ENCODE peak calls at places on chromosomes 7 and 10, in six cellular contexts. One of them, this sample, is unnamed.

GRCh38 chr7:132066776-132067175 is 509.5 kb downstream of the PLXNA4 start:
- DNase-seq in brain microvascular endothelial cell: peak; percentile 43
- DNase-seq in cardiac fibroblast: peak; percentile 51
- DNase-seq in upper lobe of right lung: no peak
- DNase-seq in GM13976: no peak
- DNase-seq in gastrocnemius medialis: peak; percentile 46
- DNase-seq in this sample: no peak

GRCh38 chr7:3482147-3482921 is 181.3 kb downstream of the SDK1 start:
- DNase-seq in brain microvascular endothelial cell: peak; percentile 59
- DNase-seq in cardiac fibroblast: peak; percentile 66
- DNase-seq in upper lobe of right lung: no peak
- DNase-seq in GM13976: no peak
- DNase-seq in gastrocnemius medialis: no peak
- DNase-seq in this sample: no peak

GRCh38 chr7:65438593-65438992 is 64.9 kb downstream of the ZNF92 start:
- DNase-seq in brain microvascular endothelial cell: peak; percentile 94
- DNase-seq in cardiac fibroblast: peak; percentile 91
- DNase-seq in upper lobe of right lung: no peak
- DNase-seq in GM13976: no peak
- DNase-seq in gastrocnemius medialis: no peak
- DNase-seq in this sample: no peak

GRCh38 chr10:102669206-102670064 is 25.2 kb downstream of the TRIM8 start:
- DNase-seq in brain microvascular endothelial cell: no peak
- DNase-seq in cardiac fibroblast: no peak
- DNase-seq in upper lobe of right lung: peak; percentile 86
- DNase-seq in GM13976: peak; percentile 44
- DNase-seq in gastrocnemius medialis: peak; percentile 89
- DNase-seq in this sample: no peak

GRCh38 chr10:119480667-119481066 is 61.9 kb downstream of the RGS10 start:
- DNase-seq in brain microvascular endothelial cell: no peak
- DNase-seq in cardiac fibroblast: peak; percentile 44
- DNase-seq in upper lobe of right lung: no peak
- DNase-seq in GM13976: no peak
- DNase-seq in gastrocnemius medialis: no peak
- DNase-seq in this sample: peak; percentile 17

GRCh38 chr10:86152911-86153310 is 213.7 kb downstream of the GRID1 start:
- DNase-seq in brain microvascular endothelial cell: no peak
- DNase-seq in cardiac fibroblast: no peak
- DNase-seq in upper lobe of right lung: no peak
- DNase-seq in GM13976: no peak
- DNase-seq in gastrocnemius medialis: no peak
- DNase-seq in this sample: peak; percentile 44

GRCh38 chr10:115950320-115950719 is 322.7 kb downstream of the GFRA1 start:
- DNase-seq in brain microvascular endothelial cell: no peak
- DNase-seq in cardiac fibroblast: peak; percentile 30
- DNase-seq in upper lobe of right lung: no peak
- DNase-seq in GM13976: no peak
- DNase-seq in gastrocnemius medialis: no peak
- DNase-seq in this sample: no peak

GRCh38 chr7:142859829-142860228 is 5.0 kb downstream of the EPHB6 start:
- DNase-seq in brain microvascular endothelial cell: peak; percentile 83
- DNase-seq in cardiac fibroblast: peak; percentile 77
- DNase-seq in upper lobe of right lung: no peak
- DNase-seq in GM13976: no peak
- DNase-seq in gastrocnemius medialis: no peak
- DNase-seq in this sample: no peak

GRCh38 chr7:19403691-19404090 is 258.5 kb upstream of the FERD3L start:
- DNase-seq in brain microvascular endothelial cell: no peak
- DNase-seq in cardiac fibroblast: no peak
- DNase-seq in upper lobe of right lung: no peak
- DNase-seq in GM13976: no peak
- DNase-seq in gastrocnemius medialis: no peak
- DNase-seq in this sample: no peak

GRCh38 chr7:72751378-72751777 is 76.6 kb downstream of the TYW1B start:
- DNase-seq in brain microvascular endothelial cell: no peak
- DNase-seq in cardiac fibroblast: no peak
- DNase-seq in upper lobe of right lung: no peak
- DNase-seq in GM13976: no peak
- DNase-seq in gastrocnemius medialis: no peak
- DNase-seq in this sample: no peak
- TF ChIP-seq CTCF in brain microvascular endothelial cell: no peak
- TF ChIP-seq CTCF in cardiac fibroblast: no peak
- TF ChIP-seq CTCF in upper lobe of right lung: no peak
- TF ChIP-seq CTCF in GM13976: no peak
- TF ChIP-seq CTCF in gastrocnemius medialis: no peak
- TF ChIP-seq CTCF in this sample: no peak

DNA sequence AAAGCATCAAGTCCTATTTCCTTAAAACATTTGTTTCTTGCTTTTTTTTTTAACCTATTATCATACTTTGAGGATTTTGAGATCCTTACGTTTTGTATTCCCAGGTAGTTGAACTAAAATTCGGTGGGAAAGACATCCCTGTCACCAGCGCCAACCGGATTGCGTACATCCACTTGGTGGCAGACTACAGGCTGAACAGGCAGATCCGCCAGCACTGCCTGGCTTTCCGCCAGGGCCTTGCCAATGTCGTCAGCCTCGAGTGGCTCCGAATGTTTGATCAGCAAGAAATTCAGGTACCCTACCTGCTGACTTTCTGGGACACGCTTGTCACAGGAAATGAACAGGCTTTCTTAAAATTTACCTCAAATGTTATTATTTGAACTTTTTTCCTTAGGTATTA is 83.0 kb upstream of the DNAJB6 start:
- DNase-seq in brain microvascular endothelial cell: no peak
- DNase-seq in cardiac fibroblast: no peak
- DNase-seq in upper lobe of right lung: peak; percentile 95
- DNase-seq in GM13976: no peak
- DNase-seq in gastrocnemius medialis: peak; percentile 43
- DNase-seq in this sample: no peak
- TF ChIP-seq CTCF in brain microvascular endothelial cell: no peak
- TF ChIP-seq CTCF in cardiac fibroblast: no peak
- TF ChIP-seq CTCF in upper lobe of right lung: peak; percentile 23
- TF ChIP-seq CTCF in GM13976: no peak
- TF ChIP-seq CTCF in gastrocnemius medialis: peak; percentile 32
- TF ChIP-seq CTCF in this sample: no peak

DNA sequence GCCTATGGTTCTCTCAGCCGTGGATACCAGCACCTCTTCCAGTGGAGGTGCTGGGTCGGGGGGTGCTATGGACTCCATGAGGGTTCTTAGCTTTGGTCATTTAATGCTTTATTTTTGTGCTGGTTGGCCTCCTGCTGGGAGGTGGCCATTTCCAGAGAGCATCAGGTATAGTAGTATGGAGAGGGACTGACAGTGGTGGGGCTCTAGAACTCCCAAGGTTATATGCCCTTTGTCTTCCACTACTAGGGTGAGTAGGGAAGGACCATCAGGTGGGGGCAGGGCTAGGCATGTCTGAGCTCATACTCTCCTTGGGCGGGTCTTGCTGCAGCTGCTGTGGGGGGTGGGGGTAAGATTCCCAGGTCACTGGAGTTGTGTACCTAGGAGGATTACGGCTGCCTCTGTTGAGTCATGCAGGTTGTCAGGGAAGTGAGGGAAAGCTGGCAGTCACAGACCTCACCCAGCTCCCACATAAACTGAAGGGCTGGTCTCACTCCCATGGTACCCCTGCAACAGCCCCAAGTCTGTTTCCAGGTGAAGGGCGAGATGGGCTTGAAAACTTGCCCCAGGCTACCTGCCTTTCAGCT is 763.2 kb upstream of the LRRTM3 start:
- DNase-seq in brain microvascular endothelial cell: no peak
- DNase-seq in cardiac fibroblast: no peak
- DNase-seq in upper lobe of right lung: no peak
- DNase-seq in GM13976: no peak
- DNase-seq in gastrocnemius medialis: no peak
- DNase-seq in this sample: no peak
- TF ChIP-seq CTCF in brain microvascular endothelial cell: no peak
- TF ChIP-seq CTCF in cardiac fibroblast: no peak
- TF ChIP-seq CTCF in upper lobe of right lung: no peak
- TF ChIP-seq CTCF in GM13976: no peak
- TF ChIP-seq CTCF in gastrocnemius medialis: no peak
- TF ChIP-seq CTCF in this sample: no peak

DNA sequence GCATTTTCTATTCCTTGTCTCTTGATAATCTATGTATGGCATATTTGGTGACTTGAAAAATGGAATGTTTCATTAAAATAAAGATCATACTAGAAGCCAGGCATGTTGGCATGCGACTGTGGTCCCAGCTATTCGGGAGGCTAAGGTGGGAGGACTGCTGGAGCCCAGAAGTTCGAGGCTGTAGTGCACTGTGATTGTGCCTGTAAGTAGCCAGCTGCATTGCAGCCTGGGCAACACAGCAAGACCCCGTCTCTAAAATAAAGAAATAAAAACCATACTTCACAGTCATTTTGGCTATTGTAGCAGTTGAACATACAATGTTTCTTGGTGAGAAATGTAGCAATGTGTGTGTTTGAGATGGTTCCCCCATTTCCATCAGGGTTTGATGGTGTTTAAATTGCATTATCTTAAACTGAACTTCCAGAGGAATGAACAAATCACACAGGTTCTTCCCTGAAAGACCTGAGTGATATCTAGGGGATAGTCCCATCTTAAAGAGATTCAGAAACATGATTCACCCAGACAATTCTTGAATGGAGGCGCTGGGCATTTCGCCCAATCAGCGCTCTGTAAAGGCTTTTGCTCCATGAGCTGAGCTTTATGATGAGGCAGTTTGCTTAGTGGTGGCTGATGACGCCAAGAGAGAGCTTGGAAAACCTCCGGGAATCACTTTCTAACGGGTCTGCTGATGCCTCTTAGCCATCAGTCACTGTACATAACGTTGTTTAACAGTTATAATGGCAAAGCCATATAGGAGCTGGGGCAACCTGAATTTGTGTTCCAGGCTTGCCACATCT is 19.4 kb upstream of the BTBD16 start:
- DNase-seq in brain microvascular endothelial cell: no peak
- DNase-seq in cardiac fibroblast: no peak
- DNase-seq in upper lobe of right lung: no peak
- DNase-seq in GM13976: no peak
- DNase-seq in gastrocnemius medialis: no peak
- DNase-seq in this sample: no peak
- TF ChIP-seq CTCF in brain microvascular endothelial cell: no peak
- TF ChIP-seq CTCF in cardiac fibroblast: no peak
- TF ChIP-seq CTCF in upper lobe of right lung: no peak
- TF ChIP-seq CTCF in GM13976: no peak
- TF ChIP-seq CTCF in gastrocnemius medialis: no peak
- TF ChIP-seq CTCF in this sample: no peak

DNA sequence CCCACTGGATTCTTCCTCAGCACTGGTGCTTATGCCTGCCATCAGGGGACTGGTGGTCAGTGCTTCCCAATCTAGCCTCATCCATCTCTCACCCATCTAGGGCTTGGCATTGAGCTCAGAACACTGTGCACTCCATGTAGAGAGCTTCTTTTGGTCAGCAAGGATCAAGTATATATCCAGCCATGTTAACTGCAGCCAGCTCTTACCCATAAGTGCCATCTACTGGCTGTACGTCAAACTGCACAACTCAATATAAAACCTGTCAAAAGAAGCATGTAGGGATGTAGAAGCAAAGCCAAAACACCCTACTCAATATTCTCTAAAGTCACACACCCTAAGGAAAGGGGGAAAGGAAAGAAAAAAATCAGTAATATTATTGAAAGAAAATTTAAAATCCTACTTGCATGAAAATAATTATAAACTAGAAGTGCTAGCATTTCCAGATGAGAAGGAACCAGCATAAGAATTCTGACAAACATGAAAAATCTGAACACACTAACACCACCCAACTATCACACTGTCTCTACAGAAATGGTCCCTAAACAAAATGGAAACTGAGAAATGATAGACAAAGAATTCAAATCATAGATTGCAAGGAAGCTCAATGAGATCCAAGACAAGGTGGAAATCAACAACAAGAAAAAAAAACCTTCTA is 531.1 kb upstream of the STEAP1 start:
- DNase-seq in brain microvascular endothelial cell: peak; percentile 6
- DNase-seq in cardiac fibroblast: peak; percentile 54
- DNase-seq in upper lobe of right lung: no peak
- DNase-seq in GM13976: peak; percentile 24
- DNase-seq in gastrocnemius medialis: no peak
- DNase-seq in this sample: no peak
- TF ChIP-seq CTCF in brain microvascular endothelial cell: peak; percentile 75
- TF ChIP-seq CTCF in cardiac fibroblast: peak; percentile 70
- TF ChIP-seq CTCF in upper lobe of right lung: peak; percentile 64
- TF ChIP-seq CTCF in GM13976: peak; percentile 66
- TF ChIP-seq CTCF in gastrocnemius medialis: no peak
- TF ChIP-seq CTCF in this sample: peak; percentile 86

DNA sequence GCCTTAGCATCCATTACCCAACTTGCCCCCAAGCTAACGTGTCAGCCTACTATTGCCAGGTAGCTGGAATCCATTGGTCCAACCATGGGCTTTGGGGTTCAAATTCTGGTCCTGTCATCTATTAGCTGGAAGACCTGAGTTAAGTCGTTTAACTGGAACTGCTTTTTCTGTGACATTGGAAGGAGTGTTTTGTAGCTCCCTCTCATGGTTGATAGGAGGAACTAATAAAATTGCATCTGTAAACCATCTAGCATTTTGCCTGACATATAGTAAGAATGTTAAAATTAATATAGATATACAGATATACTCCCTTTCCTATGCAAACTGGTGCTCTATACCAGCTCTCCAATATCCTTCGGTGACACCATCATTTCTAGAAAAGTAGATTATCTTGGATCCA is 23.8 kb upstream of the SLF2 start:
- DNase-seq in brain microvascular endothelial cell: no peak
- DNase-seq in cardiac fibroblast: no peak
- DNase-seq in upper lobe of right lung: no peak
- DNase-seq in GM13976: no peak
- DNase-seq in gastrocnemius medialis: no peak
- DNase-seq in this sample: no peak
- TF ChIP-seq CTCF in brain microvascular endothelial cell: peak; percentile 46
- TF ChIP-seq CTCF in cardiac fibroblast: peak; percentile 28
- TF ChIP-seq CTCF in upper lobe of right lung: peak; percentile 23
- TF ChIP-seq CTCF in GM13976: no peak
- TF ChIP-seq CTCF in gastrocnemius medialis: no peak
- TF ChIP-seq CTCF in this sample: peak; percentile 58

GRCh38 chr7:151800391-151800790 is 76.5 kb downstream of the PRKAG2 start:
- DNase-seq in brain microvascular endothelial cell: no peak
- DNase-seq in cardiac fibroblast: no peak
- DNase-seq in upper lobe of right lung: peak; percentile 42
- DNase-seq in GM13976: no peak
- DNase-seq in gastrocnemius medialis: no peak
- DNase-seq in this sample: peak; percentile 68

GRCh38 chr7:151801291-151801690 is 75.6 kb downstream of the PRKAG2 start:
- DNase-seq in brain microvascular endothelial cell: no peak
- DNase-seq in cardiac fibroblast: no peak
- DNase-seq in upper lobe of right lung: peak; percentile 57
- DNase-seq in GM13976: no peak
- DNase-seq in gastrocnemius medialis: no peak
- DNase-seq in this sample: peak; percentile 38

GRCh38 chr7:151801782-151802468 is 75.0 kb downstream of the PRKAG2 start:
- DNase-seq in brain microvascular endothelial cell: no peak
- DNase-seq in cardiac fibroblast: no peak
- DNase-seq in upper lobe of right lung: peak; percentile 27
- DNase-seq in GM13976: no peak
- DNase-seq in gastrocnemius medialis: no peak
- DNase-seq in this sample: peak; percentile 30

GRCh38 chr7:151799506-151799905 is 77.4 kb downstream of the PRKAG2 start:
- DNase-seq in brain microvascular endothelial cell: no peak
- DNase-seq in cardiac fibroblast: no peak
- DNase-seq in upper lobe of right lung: peak; percentile 62
- DNase-seq in GM13976: no peak
- DNase-seq in gastrocnemius medialis: no peak
- DNase-seq in this sample: peak; percentile 75

DNA sequence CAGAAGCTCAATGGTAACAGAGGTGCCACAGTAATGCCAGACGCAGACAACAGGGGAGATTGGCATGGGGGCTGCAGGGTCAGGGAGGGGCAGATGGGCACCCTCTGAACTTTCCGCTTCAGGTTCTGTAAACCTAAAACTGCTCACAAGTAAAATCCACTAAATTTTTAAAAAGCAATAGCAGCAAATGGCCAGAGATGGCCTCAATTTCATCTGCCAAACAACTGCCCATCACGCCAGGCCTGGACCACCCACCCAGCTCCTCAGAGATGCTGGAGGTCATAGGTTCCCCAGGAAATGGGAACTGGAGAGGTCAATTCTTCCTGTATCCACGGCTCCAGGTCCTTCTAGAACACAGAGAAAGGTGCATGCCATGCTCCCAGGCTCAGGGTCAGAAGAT is 76.1 kb downstream of the PRKAG2 start:
- DNase-seq in brain microvascular endothelial cell: no peak
- DNase-seq in cardiac fibroblast: no peak
- DNase-seq in upper lobe of right lung: peak; percentile 39
- DNase-seq in GM13976: no peak
- DNase-seq in gastrocnemius medialis: no peak
- DNase-seq in this sample: peak; percentile 52
- TF ChIP-seq CTCF in brain microvascular endothelial cell: no peak
- TF ChIP-seq CTCF in cardiac fibroblast: no peak
- TF ChIP-seq CTCF in upper lobe of right lung: no peak
- TF ChIP-seq CTCF in GM13976: no peak
- TF ChIP-seq CTCF in gastrocnemius medialis: no peak
- TF ChIP-seq CTCF in this sample: no peak

This sample was measured in chondrocyte.